ENCODE peak calls at places on chromosome 17, in eight cellular contexts. V, Z, N, C, E, H, M and J are unnamed samples.

GRCh38 chr17:9233761-9234160 is 212.5 kb downstream of the NTN1 start:
- DNase-seq in C (no peak), H (no peak), E (no peak), N (peak), V (no peak), M (no peak), Z (no peak), J (no peak)

GRCh38 chr17:72287586-72287985 is 166.8 kb downstream of the SOX9 start:
- DNase-seq in Z (no peak), C (no peak), V (no peak), H (peak), M (no peak), N (no peak), E (no peak), J (no peak)

GRCh38 chr17:38970128-38970527 is 2.9 kb upstream of the FBXO47 start:
- DNase-seq in N (no peak), Z (no peak), E (no peak), H (no peak), V (no peak), C (no peak), M (no peak), J (no peak)

GRCh38 chr17:66625321-66625767 is 209.6 kb upstream of the CACNG5 start:
- DNase-seq in V (no peak), E (peak), H (no peak), Z (peak), C (no peak), N (no peak), M (no peak), J (peak)

GRCh38 chr17:413706-414440 is 61.3 kb upstream of the RPH3AL start:
- DNase-seq in C (no peak), N (no peak), E (no peak), V (no peak), M (no peak), H (no peak), Z (no peak), J (no peak)

GRCh38 chr17:42920922-42921321 is 20.3 kb downstream of the G6PC1 start:
- DNase-seq in M (peak), C (no peak), V (no peak), Z (peak), E (no peak), N (peak), H (no peak), J (no peak)

GRCh38 chr17:3659541-3660111 is 8.8 kb downstream of the TAX1BP3 start:
- DNase-seq in H (peak), C (no peak), M (peak), E (peak), V (peak), Z (peak), N (peak), J (peak)

GRCh38 chr17:51135956-51136355 is 15.3 kb upstream of the SPAG9 start:
- DNase-seq in E (no peak), M (no peak), V (no peak), N (no peak), C (no peak), H (no peak), Z (no peak), J (no peak)

GRCh38 chr17:4953461-4953961 is 2.6 kb downstream of the ENO3 start:
- DNase-seq in N (no peak), H (no peak), V (no peak), Z (peak), C (no peak), M (no peak), E (peak), J (no peak)

GRCh38 chr17:67020293-67020766 is 24.0 kb upstream of the CACNG1 start:
- DNase-seq in H (no peak), E (no peak), C (no peak), M (no peak), V (no peak), N (no peak), Z (no peak), J (no peak)

GRCh38 chr17:79970576-79971068 is 65.0 kb downstream of the TBC1D16 start:
- DNase-seq in E (peak), N (no peak), H (no peak), Z (peak), C (peak), V (no peak), M (peak), J (no peak)

GRCh38 chr17:42132941-42133340 is 10.3 kb downstream of the HSPB9 start:
- DNase-seq in V (no peak), M (peak), N (peak), E (peak), Z (peak), H (peak), C (no peak), J (no peak)

GRCh38 chr17:32772453-32773025 is 104.4 kb downstream of the MYO1D start:
- DNase-seq in H (no peak), N (no peak), V (no peak), E (no peak), M (no peak), Z (no peak), C (no peak), J (no peak)

GRCh38 chr17:37826497-37827115 is 81.7 kb upstream of the HNF1B start:
- DNase-seq in N (no peak), M (no peak), E (no peak), V (no peak), H (no peak), Z (no peak), C (no peak), J (no peak)

GRCh38 chr17:12231027-12231682 is 210.5 kb downstream of the MAP2K4 start:
- DNase-seq in N (no peak), V (peak), Z (no peak), M (peak), C (no peak), H (no peak), E (peak), J (no peak)

GRCh38 chr17:3683054-3683511 is 12.9 kb downstream of the P2RX5 start:
- DNase-seq in V (no peak), E (no peak), H (no peak), N (no peak), Z (peak), M (no peak), C (peak), J (peak)

DNA sequence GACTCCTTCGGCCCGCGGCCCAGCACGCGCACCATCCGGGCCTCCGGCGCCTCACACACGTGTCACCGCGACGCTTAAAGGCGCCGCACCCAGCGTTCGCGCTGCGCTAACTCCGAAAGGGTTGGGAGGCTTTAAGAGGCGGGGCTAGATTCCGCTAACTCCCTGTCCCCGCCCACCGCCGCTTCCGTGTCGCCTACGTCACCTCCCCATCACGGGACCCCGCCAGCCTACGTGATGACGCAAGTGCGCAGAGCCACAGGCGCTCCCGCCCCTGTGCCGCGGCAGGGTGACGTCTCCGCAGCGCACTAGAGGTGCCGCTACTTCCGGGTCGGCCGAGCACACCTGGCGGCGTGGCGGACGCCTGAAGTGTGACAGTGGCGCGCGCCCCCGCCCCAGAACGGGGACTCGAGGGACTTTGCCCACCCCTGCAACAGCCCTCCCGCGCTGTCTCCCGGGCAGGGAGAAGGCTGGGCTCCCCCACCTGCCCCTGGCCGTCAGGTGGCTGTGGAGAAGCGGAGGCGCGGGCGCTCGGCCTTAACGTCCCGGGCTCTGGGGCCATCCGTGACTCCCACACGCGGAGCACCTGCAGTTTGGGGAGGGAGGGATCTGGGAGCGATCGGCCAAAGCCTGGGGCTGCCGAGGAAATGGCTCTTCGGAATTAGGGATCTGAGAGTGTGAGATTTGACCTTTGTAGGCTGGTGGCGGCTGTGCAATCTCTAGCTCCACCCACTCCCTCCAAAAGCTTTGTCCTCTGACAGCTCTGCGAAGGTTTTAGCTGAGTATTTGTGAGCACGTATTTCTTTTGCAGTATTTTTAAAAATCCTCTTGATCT is at the start of gene USP36:
- DNase-seq in N (peak), H (peak), E (peak), C (peak), Z (peak), V (peak), M (peak), J (peak)
- TF ChIP-seq CTCF in N (peak), H (peak), E (no peak), C (peak), Z (no peak), V (no peak), M (peak), J (no peak)

GRCh38 chr17:68579194-68579900 is 21.8 kb downstream of the FAM20A start:
- DNase-seq in Z (no peak), V (no peak), N (no peak), C (no peak), M (no peak), E (no peak), H (no peak), J (no peak)

GRCh38 chr17:68580236-68580903 is 20.8 kb downstream of the FAM20A start:
- DNase-seq in H (no peak), C (no peak), Z (peak), N (peak), E (peak), V (no peak), M (peak), J (no peak)

GRCh38 chr17:68576137-68576536 is 25.0 kb downstream of the FAM20A start:
- DNase-seq in Z (no peak), H (no peak), V (no peak), N (no peak), C (no peak), E (no peak), M (no peak), J (no peak)

GRCh38 chr17:68578236-68578635 is 22.9 kb downstream of the FAM20A start:
- DNase-seq in E (no peak), N (no peak), H (no peak), M (no peak), V (no peak), C (no peak), Z (no peak), J (no peak)

DNA sequence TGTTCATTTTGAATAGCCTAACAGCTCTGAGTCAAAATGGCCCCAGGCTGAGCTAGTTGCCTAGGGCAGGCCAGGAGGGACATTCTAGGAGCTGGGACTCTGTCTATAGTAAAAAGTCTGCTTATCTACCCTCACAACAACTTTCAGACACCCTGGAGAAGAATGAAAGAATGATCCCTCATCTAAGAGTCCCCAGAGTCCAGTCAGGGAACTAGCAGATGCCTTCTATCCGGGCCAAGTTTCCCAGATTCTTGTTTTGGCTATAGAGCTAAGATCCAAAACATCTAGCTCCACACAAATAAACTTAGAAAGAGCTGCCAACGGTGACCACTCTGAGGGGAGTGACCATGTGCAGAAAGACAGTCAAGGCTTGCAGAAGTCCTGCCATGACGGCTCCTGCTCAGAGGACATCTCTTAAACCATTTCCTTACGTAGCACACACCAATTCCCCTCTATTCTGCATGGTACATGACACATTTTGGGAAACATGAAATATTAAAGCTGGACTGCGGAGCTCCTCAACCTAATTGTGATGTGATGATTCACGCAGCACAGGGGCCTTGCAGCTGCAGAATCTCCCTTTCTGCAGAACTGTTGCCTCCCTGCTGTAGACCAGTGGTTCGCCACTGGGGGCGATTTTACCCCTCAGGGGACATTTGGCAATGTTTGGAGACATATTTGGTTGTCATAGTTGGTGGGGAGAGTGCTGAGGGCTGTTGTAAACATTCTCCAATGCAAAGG is 24.2 kb downstream of the FAM20A start:
- DNase-seq in C (no peak), H (no peak), Z (peak), E (peak), M (no peak), V (peak), N (peak), J (no peak)
- H3K27ac ChIP-seq in C (no peak), H (no peak), Z (no peak), E (no peak), M (no peak), V (no peak), N (no peak), J (peak)

GRCh38 chr17:53516643-53517042 is 306.1 kb upstream of the KIF2B start:
- DNase-seq in C (no peak), V (no peak), H (no peak), E (no peak), Z (peak), M (no peak), N (no peak), J (no peak)
- TF ChIP-seq CTCF in C (no peak), V (no peak), H (peak), E (no peak), Z (peak), M (no peak), N (no peak), J (no peak)

GRCh38 chr17:40317880-40318834 is 9.2 kb downstream of the RARA start:
- DNase-seq in N (peak), E (peak), C (peak), V (peak), H (peak), Z (peak), M (peak), J (peak)
- H3K27ac ChIP-seq in N (peak), E (peak), C (peak), V (peak), H (peak), Z (no peak), M (peak), J (peak)

GRCh38 chr17:81682565-81683207 is 911 bp downstream of the ARL16 start:
- DNase-seq in H (no peak), C (no peak), V (no peak), Z (no peak), M (no peak), N (no peak), E (peak), J (no peak)
- TF ChIP-seq CTCF in H (no peak), C (no peak), V (no peak), Z (no peak), M (no peak), N (no peak), E (no peak), J (no peak)

DNA sequence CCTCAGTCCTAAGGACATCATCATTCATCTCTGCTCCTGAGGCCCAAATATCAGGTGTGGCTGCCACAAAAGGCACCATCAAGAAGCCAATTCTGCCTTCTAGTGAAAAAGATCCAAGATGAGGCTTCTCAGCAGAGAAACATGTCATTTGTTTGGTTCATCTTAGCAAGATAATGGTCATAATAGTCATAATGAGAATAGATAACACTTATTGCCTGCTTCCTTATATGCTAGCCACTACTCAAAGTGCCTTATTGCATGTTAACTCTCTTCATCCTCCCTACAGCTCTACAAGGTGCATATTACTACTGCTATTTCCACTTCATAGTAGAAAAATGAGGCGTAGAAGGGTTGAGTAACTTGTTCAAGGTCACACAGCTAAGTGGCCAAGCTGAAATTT is 45.0 kb upstream of the MRPS23 start:
- DNase-seq in Z (no peak), H (no peak), N (no peak), V (no peak), E (no peak), M (no peak), C (no peak), J (no peak)
- H3K27ac ChIP-seq in Z (no peak), H (peak), N (peak), V (peak), E (no peak), M (peak), C (no peak), J (peak)

DNA sequence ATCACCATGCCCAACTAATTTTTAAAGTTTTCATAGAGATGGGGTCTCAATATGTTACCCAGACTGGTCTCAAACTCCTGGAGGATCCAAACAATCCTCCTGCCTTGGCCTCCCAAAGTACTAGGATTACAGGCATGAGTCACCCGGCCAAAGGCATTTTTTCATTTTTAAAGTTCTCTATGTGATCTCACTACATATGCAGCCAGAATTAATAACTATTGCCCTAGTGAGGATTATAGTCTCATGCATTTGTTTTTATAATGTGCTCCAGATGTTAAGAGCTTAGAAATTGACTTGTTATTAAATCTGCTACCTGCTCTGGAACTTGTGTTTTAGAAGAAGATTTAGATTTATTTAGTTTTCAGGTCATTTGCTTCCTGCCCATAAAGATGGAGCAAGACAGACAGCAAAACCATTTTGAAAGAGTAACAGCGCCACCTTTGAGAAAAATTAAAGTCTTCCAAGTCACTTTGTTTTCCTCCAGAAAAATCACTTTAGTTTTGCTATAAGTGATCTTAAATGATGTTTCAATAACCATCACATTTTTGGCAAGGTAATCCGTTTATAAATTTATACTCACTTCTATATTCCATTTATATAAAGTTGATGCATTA is 79.5 kb downstream of the CA4 start:
- DNase-seq in Z (peak), E (peak), C (no peak), H (no peak), N (no peak), M (no peak), V (no peak), J (no peak)
- TF ChIP-seq CTCF in Z (no peak), E (no peak), C (no peak), H (no peak), N (no peak), M (no peak), V (no peak), J (no peak)

GRCh38 chr17:64016974-64017373 is 3.5 kb downstream of the ICAM2 start:
- DNase-seq in V (no peak), H (no peak), M (no peak), E (no peak), Z (no peak), C (no peak), N (no peak), J (no peak)
- H3K27ac ChIP-seq in V (no peak), H (no peak), M (no peak), E (no peak), Z (no peak), C (peak), N (no peak), J (no peak)